ENCODE peak calls at places on chromosomes 3 and 15, in nine cellular contexts. A, O, C, R, T, J, L, W and H are unnamed samples.

GRCh38 chr15:90165659-90166489 is 35.3 kb upstream of the SEMA4B start:
- DNase-seq in R (peak), C (no peak), T (peak), L (peak), A (peak), O (peak), J (peak), W (no peak), H (peak)

GRCh38 chr3:128091586-128091985 is 32.0 kb downstream of the RUVBL1 start:
- DNase-seq in T (no peak), O (no peak), L (peak), W (no peak), C (no peak), J (no peak), R (no peak), A (no peak), H (no peak)

GRCh38 chr15:41024141-41024540 is 70.9 kb downstream of the CHAC1 start:
- DNase-seq in C (no peak), T (no peak), A (no peak), J (no peak), L (peak), O (peak), W (no peak), R (peak), H (no peak)

GRCh38 chr15:89349212-89349558 is 14.6 kb upstream of the POLG start:
- DNase-seq in J (no peak), C (no peak), T (no peak), L (no peak), W (no peak), A (no peak), R (no peak), O (no peak), H (no peak)

GRCh38 chr3:140832883-140833282 is 108.8 kb upstream of the SLC25A36 start:
- DNase-seq in O (no peak), R (no peak), T (no peak), A (no peak), J (no peak), L (no peak), W (no peak), C (no peak), H (no peak)

GRCh38 chr15:69099976-69100375 is 60.5 kb upstream of the GLCE start:
- DNase-seq in W (no peak), J (no peak), L (no peak), R (no peak), T (no peak), O (no peak), A (no peak), C (no peak), H (no peak)

GRCh38 chr15:59492389-59493377 is 54.7 kb downstream of the FAM81A start:
- DNase-seq in R (peak), A (peak), L (peak), T (peak), O (peak), W (peak), C (no peak), J (peak), H (peak)

GRCh38 chr3:8542190-8542980 is 40.8 kb downstream of the LMCD1 start:
- DNase-seq in L (no peak), C (no peak), J (no peak), A (no peak), W (no peak), O (no peak), T (no peak), R (no peak), H (no peak)

GRCh38 chr15:29670945-29671307 is 151.3 kb downstream of the TJP1 start:
- DNase-seq in T (peak), L (peak), W (no peak), A (no peak), O (peak), J (peak), C (no peak), R (peak), H (peak)

GRCh38 chr3:39750677-39751076 is 58.7 kb upstream of the MYRIP start:
- DNase-seq in R (no peak), J (no peak), L (no peak), C (no peak), W (no peak), T (no peak), A (no peak), O (no peak), H (no peak)

GRCh38 chr3:39531066-39531465 is 63.6 kb downstream of the MOBP start:
- DNase-seq in O (no peak), L (no peak), W (no peak), T (no peak), J (no peak), A (no peak), R (no peak), C (no peak), H (no peak)

GRCh38 chr3:157119369-157119951 is 40.5 kb downstream of the CCNL1 start:
- DNase-seq in W (no peak), J (no peak), T (no peak), A (no peak), O (no peak), C (no peak), L (no peak), R (no peak), H (peak)

GRCh38 chr3:49410844-49411549 is 779 bp downstream of the RHOA start:
- DNase-seq in O (no peak), R (no peak), A (no peak), W (no peak), J (no peak), L (no peak), T (no peak), C (no peak), H (no peak)

GRCh38 chr15:52783191-52783829 is 6.8 kb downstream of the ONECUT1 start:
- DNase-seq in O (no peak), C (no peak), W (peak), T (no peak), L (no peak), R (peak), J (no peak), A (no peak), H (no peak)

GRCh38 chr15:52784799-52785671 is 5.1 kb downstream of the ONECUT1 start:
- DNase-seq in C (no peak), A (no peak), W (peak), R (no peak), J (no peak), L (no peak), O (no peak), T (no peak), H (no peak)

GRCh38 chr15:52785672-52786406 is 4.3 kb downstream of the ONECUT1 start:
- DNase-seq in O (no peak), C (no peak), J (no peak), R (no peak), W (peak), A (no peak), L (no peak), T (no peak), H (no peak)

GRCh38 chr15:52782514-52782913 is 7.6 kb downstream of the ONECUT1 start:
- DNase-seq in A (no peak), O (no peak), W (no peak), L (no peak), R (no peak), T (no peak), J (no peak), C (no peak), H (no peak)

GRCh38 chr15:52783929-52784798 is 6.0 kb downstream of the ONECUT1 start:
- DNase-seq in R (peak), C (no peak), J (no peak), T (peak), O (no peak), A (no peak), L (no peak), W (peak), H (no peak)
- TF ChIP-seq CTCF in R (peak), C (no peak), J (no peak), T (peak), O (no peak), A (peak), L (peak), W (peak), H (no peak)

GRCh38 chr3:146274833-146275232 is 23.9 kb upstream of the PLSCR4 start:
- DNase-seq in C (no peak), J (no peak), L (peak), W (no peak), A (no peak), R (no peak), T (no peak), O (peak), H (no peak)

GRCh38 chr3:146277953-146278631 is 27.2 kb upstream of the PLSCR4 start:
- DNase-seq in A (peak), R (no peak), L (peak), O (peak), C (no peak), W (no peak), J (no peak), T (peak), H (no peak)

GRCh38 chr3:146271180-146271579 is 20.3 kb upstream of the PLSCR4 start:
- DNase-seq in O (no peak), W (no peak), L (no peak), T (no peak), C (no peak), R (no peak), J (no peak), A (no peak), H (no peak)

GRCh38 chr3:146273721-146274407 is 23.0 kb upstream of the PLSCR4 start:
- DNase-seq in T (no peak), R (no peak), O (no peak), A (no peak), C (no peak), W (no peak), L (no peak), J (no peak), H (no peak)

GRCh38 chr3:146275476-146275875 is 24.6 kb upstream of the PLSCR4 start:
- DNase-seq in L (no peak), T (no peak), J (no peak), O (no peak), C (no peak), W (no peak), R (no peak), A (no peak), H (no peak)
- H3K4me3 ChIP-seq in L (no peak), T (no peak), J (no peak), O (no peak), C (no peak), W (no peak), R (no peak), A (no peak), H (no peak)

GRCh38 chr3:9792405-9793160 is at the start of the genes ARPC4 and TADA3:
- DNase-seq in R (peak), W (peak), J (peak), C (peak), T (peak), L (peak), A (peak), O (peak), H (peak)
- TF ChIP-seq CTCF in R (no peak), W (no peak), J (peak), C (peak), T (no peak), L (no peak), A (no peak), O (no peak), H (no peak)

DNA sequence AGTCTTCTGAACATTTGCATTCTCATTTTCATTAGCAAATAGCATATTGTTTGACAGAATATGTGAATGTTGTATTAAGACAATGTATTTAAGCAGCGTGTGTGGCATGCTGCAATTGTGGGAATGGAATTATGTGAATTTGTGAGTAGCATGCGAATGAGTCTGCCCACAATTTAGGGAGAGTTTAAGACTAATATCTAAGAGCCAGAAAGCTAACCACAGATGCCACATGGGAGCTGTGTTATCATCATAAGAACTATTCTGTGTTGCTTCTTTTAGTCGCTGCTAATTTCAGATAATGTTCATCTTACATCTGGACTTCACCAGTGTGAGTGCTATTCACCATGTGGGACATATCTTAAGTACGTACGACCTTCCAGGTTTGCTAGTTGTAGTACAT is 494.5 kb downstream of the RBMS3 start:
- DNase-seq in R (no peak), J (no peak), C (no peak), O (peak), A (no peak), W (no peak), L (no peak), T (no peak), H (no peak)
- H3K4me3 ChIP-seq in R (no peak), J (no peak), C (no peak), O (no peak), A (no peak), W (no peak), L (no peak), T (no peak), H (no peak)